ENCODE peak calls at places on chromosomes 3 and 15, in eight cellular contexts. One of them, this sample, is unnamed.

GRCh38 chr15:80789296-80789695 is 10.1 kb downstream of the CEMIP start:
- DNase-seq in NCI-H1092: no peak
- DNase-seq in T47D: no peak
- DNase-seq in GDM1: no peak
- DNase-seq in effector memory CD8-positive, alpha-beta T cell: no peak
- DNase-seq in DMS153: no peak
- DNase-seq in ACHN: no peak
- DNase-seq in SW 1271: no peak
- DNase-seq in this sample: no peak

GRCh38 chr15:37880009-37880834 is 54.2 kb upstream of the TMCO5A start:
- DNase-seq in T47D: peak
- DNase-seq in GDM1: peak
- DNase-seq in DMS153: peak
- DNase-seq in effector memory CD8-positive, alpha-beta T cell: no peak
- DNase-seq in NCI-H1092: peak
- DNase-seq in ACHN: peak
- DNase-seq in SW 1271: no peak
- DNase-seq in this sample: no peak

GRCh38 chr15:79901958-79902357 is 5.1 kb upstream of the MTHFS start:
- DNase-seq in GDM1: no peak
- DNase-seq in T47D: no peak
- DNase-seq in effector memory CD8-positive, alpha-beta T cell: no peak
- DNase-seq in ACHN: no peak
- DNase-seq in NCI-H1092: no peak
- DNase-seq in SW 1271: no peak
- DNase-seq in DMS153: no peak
- DNase-seq in this sample: no peak

GRCh38 chr3:107999215-107999775 is 91.5 kb downstream of the CD47 start:
- DNase-seq in NCI-H1092: no peak
- DNase-seq in T47D: no peak
- DNase-seq in SW 1271: no peak
- DNase-seq in GDM1: no peak
- DNase-seq in ACHN: peak
- DNase-seq in effector memory CD8-positive, alpha-beta T cell: no peak
- DNase-seq in DMS153: no peak
- DNase-seq in this sample: no peak

GRCh38 chr15:69080958-69081248 is 66.4 kb downstream of the NOX5 start:
- DNase-seq in SW 1271: no peak
- DNase-seq in GDM1: no peak
- DNase-seq in DMS153: no peak
- DNase-seq in ACHN: no peak
- DNase-seq in NCI-H1092: no peak
- DNase-seq in effector memory CD8-positive, alpha-beta T cell: no peak
- DNase-seq in T47D: no peak
- DNase-seq in this sample: no peak

GRCh38 chr3:13882876-13883275 is 3.0 kb upstream of the WNT7A start:
- DNase-seq in SW 1271: no peak
- DNase-seq in GDM1: no peak
- DNase-seq in DMS153: no peak
- DNase-seq in ACHN: no peak
- DNase-seq in effector memory CD8-positive, alpha-beta T cell: no peak
- DNase-seq in T47D: no peak
- DNase-seq in NCI-H1092: no peak
- DNase-seq in this sample: no peak

GRCh38 chr3:114706591-114707224 is 412.9 kb downstream of the TIGIT start:
- DNase-seq in SW 1271: peak
- DNase-seq in ACHN: peak
- DNase-seq in DMS153: peak
- DNase-seq in NCI-H1092: no peak
- DNase-seq in T47D: no peak
- DNase-seq in effector memory CD8-positive, alpha-beta T cell: no peak
- DNase-seq in GDM1: no peak
- DNase-seq in this sample: no peak

GRCh38 chr3:184196536-184196935 is 10.5 kb downstream of the ABCF3 start:
- DNase-seq in effector memory CD8-positive, alpha-beta T cell: no peak
- DNase-seq in NCI-H1092: no peak
- DNase-seq in GDM1: no peak
- DNase-seq in SW 1271: no peak
- DNase-seq in DMS153: no peak
- DNase-seq in ACHN: no peak
- DNase-seq in T47D: no peak
- DNase-seq in this sample: no peak

GRCh38 chr3:104673981-104674380 is 692.7 kb upstream of the ALCAM start:
- DNase-seq in NCI-H1092: no peak
- DNase-seq in SW 1271: no peak
- DNase-seq in ACHN: no peak
- DNase-seq in DMS153: no peak
- DNase-seq in effector memory CD8-positive, alpha-beta T cell: no peak
- DNase-seq in T47D: no peak
- DNase-seq in GDM1: no peak
- DNase-seq in this sample: no peak

GRCh38 chr15:75577401-75578205 is 1.5 kb downstream of the PTPN9 start:
- DNase-seq in SW 1271: no peak
- DNase-seq in GDM1: no peak
- DNase-seq in ACHN: peak
- DNase-seq in effector memory CD8-positive, alpha-beta T cell: no peak
- DNase-seq in NCI-H1092: no peak
- DNase-seq in DMS153: no peak
- DNase-seq in T47D: no peak
- DNase-seq in this sample: no peak

GRCh38 chr3:47057212-47057671 is 77.8 kb downstream of the NBEAL2 start:
- DNase-seq in SW 1271: no peak
- DNase-seq in ACHN: no peak
- DNase-seq in DMS153: no peak
- DNase-seq in T47D: no peak
- DNase-seq in effector memory CD8-positive, alpha-beta T cell: peak
- DNase-seq in NCI-H1092: no peak
- DNase-seq in GDM1: no peak
- DNase-seq in this sample: no peak

GRCh38 chr15:48459571-48460461 is 128.6 kb downstream of the DUT start:
- DNase-seq in T47D: no peak
- DNase-seq in effector memory CD8-positive, alpha-beta T cell: no peak
- DNase-seq in ACHN: no peak
- DNase-seq in NCI-H1092: no peak
- DNase-seq in SW 1271: no peak
- DNase-seq in DMS153: no peak
- DNase-seq in GDM1: no peak
- DNase-seq in this sample: no peak

GRCh38 chr15:71375934-71376333 is 260.7 kb downstream of the THSD4 start:
- DNase-seq in T47D: no peak
- DNase-seq in DMS153: no peak
- DNase-seq in GDM1: no peak
- DNase-seq in NCI-H1092: no peak
- DNase-seq in ACHN: no peak
- DNase-seq in effector memory CD8-positive, alpha-beta T cell: no peak
- DNase-seq in SW 1271: no peak
- DNase-seq in this sample: no peak

GRCh38 chr3:181694805-181695660 is 16.7 kb upstream of the SOX2 start:
- DNase-seq in effector memory CD8-positive, alpha-beta T cell: no peak
- DNase-seq in ACHN: no peak
- DNase-seq in GDM1: no peak
- DNase-seq in NCI-H1092: no peak
- DNase-seq in T47D: no peak
- DNase-seq in SW 1271: no peak
- DNase-seq in DMS153: no peak
- DNase-seq in this sample: no peak

GRCh38 chr15:68057089-68057488 is 3.0 kb downstream of the PIAS1 start:
- DNase-seq in GDM1: no peak
- DNase-seq in NCI-H1092: no peak
- DNase-seq in effector memory CD8-positive, alpha-beta T cell: no peak
- DNase-seq in ACHN: no peak
- DNase-seq in SW 1271: no peak
- DNase-seq in T47D: no peak
- DNase-seq in DMS153: no peak
- DNase-seq in this sample: no peak

GRCh38 chr15:63890617-63891016 is 56.9 kb upstream of the HERC1 start:
- DNase-seq in DMS153: no peak
- DNase-seq in SW 1271: no peak
- DNase-seq in GDM1: no peak
- DNase-seq in effector memory CD8-positive, alpha-beta T cell: no peak
- DNase-seq in T47D: no peak
- DNase-seq in NCI-H1092: no peak
- DNase-seq in ACHN: no peak
- DNase-seq in this sample: no peak

GRCh38 chr3:132255041-132255745 is 62.0 kb upstream of the ACP3 start:
- DNase-seq in SW 1271: no peak
- DNase-seq in NCI-H1092: no peak
- DNase-seq in T47D: no peak
- DNase-seq in ACHN: no peak
- DNase-seq in effector memory CD8-positive, alpha-beta T cell: no peak
- DNase-seq in GDM1: no peak
- DNase-seq in DMS153: no peak
- DNase-seq in this sample: no peak

GRCh38 chr3:123694377-123695147 is 109.7 kb upstream of the HACD2 start:
- DNase-seq in SW 1271: no peak
- DNase-seq in NCI-H1092: no peak
- DNase-seq in effector memory CD8-positive, alpha-beta T cell: no peak
- DNase-seq in ACHN: no peak
- DNase-seq in T47D: no peak
- DNase-seq in GDM1: no peak
- DNase-seq in DMS153: no peak
- DNase-seq in this sample: no peak

GRCh38 chr15:40902605-40903561 is 8.6 kb downstream of the VPS18 start:
- DNase-seq in ACHN: no peak
- DNase-seq in NCI-H1092: no peak
- DNase-seq in T47D: no peak
- DNase-seq in DMS153: no peak
- DNase-seq in effector memory CD8-positive, alpha-beta T cell: no peak
- DNase-seq in SW 1271: no peak
- DNase-seq in GDM1: peak
- DNase-seq in this sample: no peak

GRCh38 chr3:6282920-6283319 is 578.0 kb upstream of the GRM7 start:
- DNase-seq in T47D: no peak
- DNase-seq in GDM1: peak
- DNase-seq in effector memory CD8-positive, alpha-beta T cell: no peak
- DNase-seq in SW 1271: no peak
- DNase-seq in ACHN: no peak
- DNase-seq in NCI-H1092: no peak
- DNase-seq in DMS153: no peak
- DNase-seq in this sample: no peak

GRCh38 chr3:12194209-12194608 is 35.5 kb upstream of the TIMP4 start:
- DNase-seq in effector memory CD8-positive, alpha-beta T cell: no peak
- DNase-seq in SW 1271: peak
- DNase-seq in NCI-H1092: no peak
- DNase-seq in GDM1: peak
- DNase-seq in T47D: no peak
- DNase-seq in DMS153: no peak
- DNase-seq in ACHN: peak
- DNase-seq in this sample: no peak

GRCh38 chr3:137039570-137039969 is 81.8 kb downstream of the IL20RB start:
- DNase-seq in DMS153: no peak
- DNase-seq in T47D: no peak
- DNase-seq in NCI-H1092: no peak
- DNase-seq in ACHN: no peak
- DNase-seq in GDM1: no peak
- DNase-seq in SW 1271: no peak
- DNase-seq in effector memory CD8-positive, alpha-beta T cell: no peak
- DNase-seq in this sample: no peak

GRCh38 chr3:138381413-138381901 is 33.1 kb downstream of the MRAS start:
- DNase-seq in effector memory CD8-positive, alpha-beta T cell: no peak
- DNase-seq in GDM1: no peak
- DNase-seq in DMS153: no peak
- DNase-seq in SW 1271: no peak
- DNase-seq in NCI-H1092: no peak
- DNase-seq in T47D: no peak
- DNase-seq in ACHN: no peak
- DNase-seq in this sample: no peak

GRCh38 chr15:93566777-93567176 is 477.8 kb upstream of the RGMA start:
- DNase-seq in DMS153: peak
- DNase-seq in ACHN: no peak
- DNase-seq in T47D: no peak
- DNase-seq in NCI-H1092: no peak
- DNase-seq in GDM1: no peak
- DNase-seq in SW 1271: no peak
- DNase-seq in effector memory CD8-positive, alpha-beta T cell: no peak
- DNase-seq in this sample: no peak

GRCh38 chr3:157436583-157437300 is at the start of gene PTX3:
- DNase-seq in effector memory CD8-positive, alpha-beta T cell: no peak
- DNase-seq in ACHN: peak
- DNase-seq in NCI-H1092: no peak
- DNase-seq in SW 1271: peak
- DNase-seq in DMS153: no peak
- DNase-seq in GDM1: peak
- DNase-seq in T47D: no peak
- DNase-seq in this sample: peak

GRCh38 chr15:55899537-55899936 is 93.9 kb downstream of the NEDD4 start:
- DNase-seq in ACHN: no peak
- DNase-seq in DMS153: no peak
- DNase-seq in NCI-H1092: no peak
- DNase-seq in GDM1: no peak
- DNase-seq in T47D: no peak
- DNase-seq in SW 1271: no peak
- DNase-seq in effector memory CD8-positive, alpha-beta T cell: no peak
- DNase-seq in this sample: no peak

GRCh38 chr3:18127181-18127863 is 297.8 kb downstream of the SATB1 start:
- DNase-seq in NCI-H1092: no peak
- DNase-seq in effector memory CD8-positive, alpha-beta T cell: no peak
- DNase-seq in T47D: peak
- DNase-seq in ACHN: no peak
- DNase-seq in DMS153: no peak
- DNase-seq in GDM1: peak
- DNase-seq in SW 1271: no peak
- DNase-seq in this sample: no peak

GRCh38 chr3:188243124-188243795 is 89.3 kb downstream of the LPP start:
- DNase-seq in GDM1: no peak
- DNase-seq in effector memory CD8-positive, alpha-beta T cell: no peak
- DNase-seq in DMS153: no peak
- DNase-seq in T47D: no peak
- DNase-seq in ACHN: no peak
- DNase-seq in NCI-H1092: no peak
- DNase-seq in SW 1271: no peak
- DNase-seq in this sample: no peak

GRCh38 chr3:37766220-37766605 is 95.5 kb upstream of the CTDSPL start:
- DNase-seq in GDM1: no peak
- DNase-seq in effector memory CD8-positive, alpha-beta T cell: no peak
- DNase-seq in SW 1271: no peak
- DNase-seq in ACHN: no peak
- DNase-seq in DMS153: no peak
- DNase-seq in NCI-H1092: no peak
- DNase-seq in T47D: no peak
- DNase-seq in this sample: no peak

GRCh38 chr3:37768107-37768809 is 93.4 kb upstream of the CTDSPL start:
- DNase-seq in DMS153: peak
- DNase-seq in ACHN: no peak
- DNase-seq in effector memory CD8-positive, alpha-beta T cell: no peak
- DNase-seq in SW 1271: no peak
- DNase-seq in NCI-H1092: peak
- DNase-seq in T47D: no peak
- DNase-seq in GDM1: no peak
- DNase-seq in this sample: no peak

GRCh38 chr3:127121221-127121647 is 71.7 kb upstream of the PRR23E start:
- DNase-seq in GDM1: no peak
- DNase-seq in ACHN: no peak
- DNase-seq in DMS153: no peak
- DNase-seq in NCI-H1092: no peak
- DNase-seq in effector memory CD8-positive, alpha-beta T cell: no peak
- DNase-seq in SW 1271: no peak
- DNase-seq in T47D: no peak
- DNase-seq in this sample: no peak

GRCh38 chr3:131224886-131225550 is 156.6 kb upstream of the NUDT16 start:
- DNase-seq in ACHN: no peak
- DNase-seq in GDM1: no peak
- DNase-seq in effector memory CD8-positive, alpha-beta T cell: no peak
- DNase-seq in NCI-H1092: no peak
- DNase-seq in DMS153: no peak
- DNase-seq in T47D: no peak
- DNase-seq in SW 1271: no peak
- DNase-seq in this sample: no peak

GRCh38 chr3:102079809-102080197 is 230.5 kb downstream of the NFKBIZ start:
- DNase-seq in effector memory CD8-positive, alpha-beta T cell: no peak
- DNase-seq in T47D: no peak
- DNase-seq in ACHN: no peak
- DNase-seq in SW 1271: no peak
- DNase-seq in NCI-H1092: no peak
- DNase-seq in DMS153: no peak
- DNase-seq in GDM1: no peak
- DNase-seq in this sample: no peak

GRCh38 chr15:81181220-81181619 is 15.5 kb upstream of the IL16 start:
- DNase-seq in SW 1271: no peak
- DNase-seq in GDM1: no peak
- DNase-seq in ACHN: no peak
- DNase-seq in DMS153: no peak
- DNase-seq in T47D: no peak
- DNase-seq in NCI-H1092: no peak
- DNase-seq in effector memory CD8-positive, alpha-beta T cell: no peak
- DNase-seq in this sample: no peak